ENCODE peak calls at places on chromosomes 7 and 10, in five cellular contexts. R is hepatocyte, E is HCT116, C is uterus, T is HepG2. D is an unnamed sample. For H3K4me1, the result is how much of the 10 kb centered on the place peaks cover.

GRCh38 chr7:106111671-106112117 is 418 bp downstream of the SYPL1 start:
- DNase-seq in R (peak), E (peak), C (no peak), T (peak), D (peak)

GRCh38 chr7:45246339-45246738 is 88.7 kb downstream of the RAMP3 start:
- DNase-seq in R (no peak), E (no peak), C (no peak), T (no peak), D (no peak)

GRCh38 chr7:54664235-54665228 is 94.5 kb downstream of the SEC61G start:
- DNase-seq in R (peak), E (no peak), C (peak), T (peak), D (no peak)

GRCh38 chr7:55504093-55504859 is 68.0 kb downstream of the VOPP1 start:
- DNase-seq in R (no peak), E (no peak), C (no peak), T (no peak), D (no peak)

GRCh38 chr7:149771199-149771636 is 2.2 kb downstream of the ZNF467 start:
- DNase-seq in R (peak), E (no peak), C (no peak), T (no peak), D (no peak)

GRCh38 chr10:132548106-132548823 is 10.7 kb downstream of the INPP5A start:
- DNase-seq in R (no peak), E (no peak), C (no peak), T (no peak), D (no peak)

GRCh38 chr7:140326116-140326928 is 72.0 kb downstream of the SLC37A3 start:
- DNase-seq in R (peak), E (no peak), C (peak), T (peak), D (no peak)

GRCh38 chr10:22702348-22702747 is 12.0 kb downstream of the PIP4K2A start:
- DNase-seq in R (peak), E (no peak), C (no peak), T (no peak), D (no peak)

GRCh38 chr7:91135703-91136102 is 128.5 kb upstream of the FZD1 start:
- DNase-seq in R (no peak), E (no peak), C (no peak), T (no peak), D (no peak)

GRCh38 chr7:693280-693679 is 33.2 kb upstream of the DNAAF5 start:
- DNase-seq in R (peak), E (no peak), C (no peak), T (no peak), D (no peak)

GRCh38 chr7:139094596-139094995 is 14.9 kb downstream of the ZC3HAV1 start:
- DNase-seq in R (no peak), E (no peak), C (no peak), T (no peak), D (no peak)

GRCh38 chr10:62171791-62172190 is 96.9 kb downstream of the RTKN2 start:
- DNase-seq in R (no peak), E (no peak), C (no peak), T (no peak), D (no peak)

GRCh38 chr7:37191797-37192196 is 256.9 kb downstream of the ELMO1 start:
- DNase-seq in R (peak), E (no peak), C (no peak), T (peak), D (no peak)

GRCh38 chr7:155404976-155405375 is 53.0 kb upstream of the EN2 start:
- DNase-seq in R (no peak), E (no peak), C (no peak), T (no peak), D (no peak)

GRCh38 chr10:68826764-68827591 is at the start of gene STOX1:
- DNase-seq in R (peak), E (peak), C (peak), T (peak), D (no peak)

GRCh38 chr10:58268946-58269831 is at the start of gene CISD1:
- DNase-seq in R (peak), E (peak), C (peak), T (peak), D (peak)

DNA sequence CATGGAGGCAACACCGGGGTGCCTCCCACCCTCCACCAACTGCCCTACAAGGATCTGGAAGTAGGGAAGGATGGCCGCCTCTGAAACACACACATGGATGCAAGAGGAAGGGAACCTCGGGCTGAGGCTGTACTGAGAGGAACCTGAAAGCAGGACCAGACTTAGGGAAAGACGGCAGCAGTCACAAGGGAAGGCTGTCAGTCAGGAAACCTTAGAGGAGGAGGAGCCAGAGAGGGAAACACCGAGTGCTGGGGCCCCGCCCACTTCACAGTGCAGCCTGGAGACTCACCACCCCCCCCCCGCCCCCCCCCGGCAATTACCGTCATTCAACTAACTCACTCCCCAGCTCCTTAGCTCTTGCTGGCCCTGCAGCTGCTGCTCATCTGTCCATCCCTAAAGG is 2.5 kb downstream of the CYREN start:
- DNase-seq in R (peak), E (no peak), C (no peak), T (no peak), D (no peak)
- H3K4me1 ChIP-seq in R (under half), E (under half), C (under half), T (under half), D (under half)

GRCh38 chr7:120993575-120994191 is 5.2 kb downstream of the CPED1 start:
- DNase-seq in R (no peak), E (no peak), C (no peak), T (no peak), D (no peak)
- H3K27ac ChIP-seq in R (peak), E (no peak), C (peak), T (no peak), D (peak)

GRCh38 chr7:151491859-151492258 is 27.8 kb downstream of the RHEB start:
- DNase-seq in R (peak), E (peak), C (no peak), T (peak), D (no peak)
- H3K4me1 ChIP-seq in R (under half), E (under half), C (under half), T (under half), D (under half)

GRCh38 chr10:32445740-32446615 is at the start of gene CCDC7:
- DNase-seq in R (peak), E (peak), C (peak), T (peak), D (peak)

GRCh38 chr10:32446701-32447406 is 914 bp downstream of the CCDC7 start:
- DNase-seq in R (peak), E (peak), C (no peak), T (no peak), D (no peak)

DNA sequence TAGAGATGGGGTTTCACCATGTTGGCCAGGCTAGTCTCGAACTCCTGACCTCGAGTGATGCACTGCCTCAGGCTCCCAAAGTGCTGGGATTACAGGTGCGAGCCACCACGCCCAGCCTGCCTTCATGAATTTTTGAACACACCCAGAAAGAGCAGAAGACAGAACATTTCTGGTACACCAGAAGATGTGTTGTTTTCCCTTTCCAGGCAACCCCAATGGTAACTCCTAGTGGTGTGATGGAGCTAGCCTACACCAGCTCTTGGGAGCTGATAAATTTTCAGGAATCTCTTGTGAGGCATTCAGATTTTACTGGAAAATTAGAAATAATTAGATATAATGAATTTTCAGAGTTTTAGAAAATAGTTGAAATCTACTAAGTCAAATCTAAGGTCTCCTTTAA is 904 bp upstream of the CCDC7 start:
- DNase-seq in R (no peak), E (no peak), C (no peak), T (no peak), D (no peak)
- H3K27ac ChIP-seq in R (peak), E (no peak), C (peak), T (no peak), D (no peak)

D was measured in ascending aorta.